ENCODE peak calls at places on chromosomes 13 and 19, in five cellular contexts. Z is heart right ventricle, P is DND-41, Y is mucosa of descending colon, I is tibial nerve. X is an unnamed sample.
A peak's percentile ranks its signal among the peaks of the same experiment; 100 is the strongest.

GRCh38 chr19:11201791-11202190 is 4.4 kb upstream of the KANK2 start:
- DNase-seq in Z (no peak), P (no peak), Y (no peak), I (no peak), X (no peak)

GRCh38 chr19:47264629-47265028 is 8.3 kb downstream of the CCDC9 start:
- DNase-seq in Z (no peak), P (no peak), Y (no peak), I (no peak), X (no peak)

GRCh38 chr13:21673592-21674270 is 2.9 kb downstream of the FGF9 start:
- DNase-seq in Z (peak; percentile 40), P (no peak), Y (peak; percentile 71), I (no peak), X (peak; percentile 44)

GRCh38 chr19:10848208-10848843 is at the start of gene C19orf38:
- DNase-seq in Z (no peak), P (no peak), Y (no peak), I (no peak), X (no peak)

GRCh38 chr13:93004919-93005318 is 221.7 kb upstream of the GPC6 start:
- DNase-seq in Z (no peak), P (no peak), Y (no peak), I (no peak), X (no peak)

GRCh38 chr19:4373601-4374441 is 26.5 kb downstream of the SH3GL1 start:
- DNase-seq in Z (peak; percentile 65), P (no peak), Y (no peak), I (no peak), X (no peak)

GRCh38 chr19:6834433-6834832 is 52.9 kb upstream of the ADGRE1 start:
- DNase-seq in Z (no peak), P (no peak), Y (no peak), I (no peak), X (no peak)

GRCh38 chr13:19668778-19669177 is 35.3 kb downstream of the MPHOSPH8 start:
- DNase-seq in Z (no peak), P (no peak), Y (no peak), I (no peak), X (no peak)

GRCh38 chr13:24502567-24503375 is 9.8 kb downstream of the PARP4 start:
- DNase-seq in Z (peak; percentile 32), P (no peak), Y (peak; percentile 51), I (no peak), X (no peak)

GRCh38 chr13:80473695-80474094 is 132.8 kb upstream of the SPRY2 start:
- DNase-seq in Z (no peak), P (no peak), Y (no peak), I (no peak), X (no peak)

GRCh38 chr19:35207391-35207871 is 21.1 kb downstream of the FAM187B start:
- DNase-seq in Z (no peak), P (no peak), Y (no peak), I (no peak), X (peak; percentile 51)

GRCh38 chr13:65881561-65882155 is 1348.5 kb downstream of the PCDH9 start:
- DNase-seq in Z (no peak), P (no peak), Y (no peak), I (no peak), X (no peak)

GRCh38 chr13:99352351-99353271 is 45.4 kb upstream of the GPR183 start:
- DNase-seq in Z (no peak), P (no peak), Y (no peak), I (no peak), X (no peak)

GRCh38 chr19:47331931-47332547 is at the start of gene C5AR2:
- DNase-seq in Z (no peak), P (no peak), Y (no peak), I (no peak), X (no peak)

GRCh38 chr19:11673608-11674041 is 65.1 kb downstream of the ZNF823 start:
- DNase-seq in Z (peak; percentile 73), P (peak; percentile 36), Y (peak; percentile 82), I (no peak), X (no peak)

GRCh38 chr13:87680298-87680697 is 9.1 kb downstream of the SLITRK5 start:
- DNase-seq in Z (no peak), P (no peak), Y (peak; percentile 52), I (no peak), X (no peak)

GRCh38 chr19:45354443-45354842 is 13.9 kb downstream of the KLC3 start:
- DNase-seq in Z (no peak), P (no peak), Y (no peak), I (no peak), X (no peak)

GRCh38 chr19:1418951-1419735 is 11.8 kb downstream of the DAZAP1 start:
- DNase-seq in Z (no peak), P (no peak), Y (no peak), I (no peak), X (no peak)

GRCh38 chr19:1420590-1420989 is 13.2 kb downstream of the DAZAP1 start:
- DNase-seq in Z (no peak), P (no peak), Y (no peak), I (no peak), X (no peak)

GRCh38 chr19:1417681-1418493 is 10.5 kb downstream of the DAZAP1 start:
- DNase-seq in Z (no peak), P (no peak), Y (no peak), I (no peak), X (no peak)

GRCh38 chr19:1417145-1417544 is 9.8 kb downstream of the DAZAP1 start:
- DNase-seq in Z (no peak), P (no peak), Y (no peak), I (no peak), X (no peak)

GRCh38 chr19:1418494-1418775 is 11.0 kb downstream of the DAZAP1 start:
- DNase-seq in Z (no peak), P (no peak), Y (no peak), I (no peak), X (no peak)
- H3K36me3 ChIP-seq in Z (peaks cover 23% of the 10 kb centered on the region), P (peaks cover 95% of the 10 kb centered on the region), Y (peaks cover 18% of the 10 kb centered on the region), I (no peaks in the 10 kb centered on the region), X (peaks cover 51% of the 10 kb centered on the region)

GRCh38 chr13:112510987-112511715 is 76.8 kb downstream of the TUBGCP3 start:
- DNase-seq in Z (no peak), P (no peak), Y (no peak), I (no peak), X (no peak)
- TF ChIP-seq CTCF in Z (no peak), P (no peak), Y (no peak), I (no peak), X (no peak)

GRCh38 chr13:41917641-41918040 is 43.3 kb downstream of the VWA8 start:
- DNase-seq in Z (no peak), P (no peak), Y (no peak), I (no peak), X (no peak)

GRCh38 chr13:41916173-41916954 is 44.5 kb downstream of the VWA8 start:
- DNase-seq in Z (no peak), P (no peak), Y (no peak), I (no peak), X (no peak)

GRCh38 chr13:41915096-41915495 is 45.8 kb downstream of the VWA8 start:
- DNase-seq in Z (no peak), P (no peak), Y (no peak), I (no peak), X (no peak)

GRCh38 chr13:41919031-41919740 is 41.7 kb downstream of the VWA8 start:
- DNase-seq in Z (no peak), P (no peak), Y (no peak), I (no peak), X (no peak)

GRCh38 chr13:41914552-41914951 is 46.4 kb downstream of the VWA8 start:
- DNase-seq in Z (no peak), P (no peak), Y (no peak), I (no peak), X (no peak)
- H3K36me3 ChIP-seq in Z (no peaks in the 10 kb centered on the region), P (peaks cover 1% of the 10 kb centered on the region), Y (no peaks in the 10 kb centered on the region), I (no peaks in the 10 kb centered on the region), X (no peaks in the 10 kb centered on the region)

GRCh38 chr13:22740264-22740663 is 440.5 kb upstream of the SGCG start:
- DNase-seq in Z (no peak), P (no peak), Y (peak; percentile 30), I (no peak), X (no peak)
- TF ChIP-seq CTCF in Z (no peak), P (peak; percentile 32), Y (no peak), I (no peak), X (no peak)

GRCh38 chr13:96179309-96179708 is 89.4 kb downstream of the HS6ST3 start:
- DNase-seq in Z (no peak), P (no peak), Y (no peak), I (no peak), X (no peak)

GRCh38 chr13:96178759-96179158 is 88.9 kb downstream of the HS6ST3 start:
- DNase-seq in Z (no peak), P (no peak), Y (no peak), I (no peak), X (no peak)

GRCh38 chr13:96181886-96182285 is 92.0 kb downstream of the HS6ST3 start:
- DNase-seq in Z (no peak), P (no peak), Y (no peak), I (no peak), X (no peak)
- H3K36me3 ChIP-seq in Z (no peaks in the 10 kb centered on the region), P (no peaks in the 10 kb centered on the region), Y (no peaks in the 10 kb centered on the region), I (no peaks in the 10 kb centered on the region), X (no peaks in the 10 kb centered on the region)

GRCh38 chr19:1247747-1248453 is 483 bp upstream of the MIDN start:
- DNase-seq in Z (peak; percentile 80), P (no peak), Y (peak; percentile 77), I (no peak), X (peak; percentile 62)
- TF ChIP-seq CTCF in Z (peak; percentile 51), P (no peak), Y (no peak), I (no peak), X (no peak)

GRCh38 chr13:76715043-76715442 is 171.2 kb downstream of the KCTD12 start:
- DNase-seq in Z (no peak), P (no peak), Y (no peak), I (no peak), X (no peak)
- H3K36me3 ChIP-seq in Z (no peaks in the 10 kb centered on the region), P (no peaks in the 10 kb centered on the region), Y (no peaks in the 10 kb centered on the region), I (no peaks in the 10 kb centered on the region), X (no peaks in the 10 kb centered on the region)